ENCODE peak calls at places on chromosomes 2 and 18, in six cellular contexts. W, T, Z, K, L and Y are unnamed samples.

GRCh38 chr2:96839288-96839874 is 4.4 kb downstream of the ANKRD23 start:
- DNase-seq in W (peak), Z (peak), K (no peak), T (no peak), L (no peak), Y (peak)

GRCh38 chr2:36413218-36413617 is 57.6 kb downstream of the CRIM1 start:
- DNase-seq in W (no peak), T (no peak), Z (no peak), L (no peak), K (no peak), Y (no peak)

GRCh38 chr2:108447947-108448677 is 894 bp upstream of the GCC2 start:
- DNase-seq in W (peak), K (no peak), Z (no peak), T (no peak), L (no peak), Y (no peak)

GRCh38 chr2:76688732-76689131 is 833.4 kb downstream of the LRRTM4 start:
- DNase-seq in Z (no peak), T (no peak), L (no peak), W (no peak), K (no peak), Y (no peak)

GRCh38 chr2:190838492-190838910 is 42.1 kb upstream of the GLS start:
- DNase-seq in L (no peak), K (peak), T (no peak), W (no peak), Z (no peak), Y (no peak)

GRCh38 chr2:102803041-102803896 is 41.4 kb downstream of the TMEM182 start:
- DNase-seq in K (peak), W (no peak), L (no peak), Z (no peak), T (no peak), Y (no peak)

GRCh38 chr2:5125017-5125730 is 567.0 kb upstream of the SOX11 start:
- DNase-seq in W (no peak), L (no peak), Z (peak), T (no peak), K (no peak), Y (no peak)

GRCh38 chr2:237569896-237570295 is 3.5 kb downstream of the PRLH start:
- DNase-seq in L (no peak), Z (no peak), W (no peak), K (no peak), T (no peak), Y (no peak)

GRCh38 chr2:234989183-234989701 is 37.4 kb downstream of the SH3BP4 start:
- DNase-seq in K (peak), T (no peak), Z (no peak), W (peak), L (peak), Y (no peak)

GRCh38 chr18:43248610-43249249 is 28.6 kb downstream of the SYT4 start:
- DNase-seq in Z (no peak), W (no peak), K (no peak), T (no peak), L (no peak), Y (no peak)

GRCh38 chr2:158953926-158954763 is 14.3 kb upstream of the TANC1 start:
- DNase-seq in L (peak), K (peak), W (peak), Z (no peak), T (no peak), Y (no peak)

GRCh38 chr2:111007757-111008688 is 112.7 kb upstream of the BCL2L11 start:
- DNase-seq in K (no peak), T (no peak), Z (no peak), L (no peak), W (no peak), Y (no peak)

GRCh38 chr2:207531024-207531411 is 1.3 kb downstream of the CREB1 start:
- DNase-seq in W (no peak), T (no peak), L (peak), Z (no peak), K (no peak), Y (no peak)

GRCh38 chr2:207532676-207533075 is 2.9 kb downstream of the CREB1 start:
- DNase-seq in T (no peak), K (no peak), W (no peak), L (no peak), Z (no peak), Y (no peak)

GRCh38 chr2:207530160-207531023 is 630 bp downstream of the CREB1 start:
- DNase-seq in K (peak), Z (peak), T (no peak), L (peak), W (peak), Y (no peak)

GRCh38 chr2:207529330-207530159 is at the start of gene CREB1:
- DNase-seq in T (peak), W (peak), Z (peak), L (peak), K (peak), Y (peak)

DNA sequence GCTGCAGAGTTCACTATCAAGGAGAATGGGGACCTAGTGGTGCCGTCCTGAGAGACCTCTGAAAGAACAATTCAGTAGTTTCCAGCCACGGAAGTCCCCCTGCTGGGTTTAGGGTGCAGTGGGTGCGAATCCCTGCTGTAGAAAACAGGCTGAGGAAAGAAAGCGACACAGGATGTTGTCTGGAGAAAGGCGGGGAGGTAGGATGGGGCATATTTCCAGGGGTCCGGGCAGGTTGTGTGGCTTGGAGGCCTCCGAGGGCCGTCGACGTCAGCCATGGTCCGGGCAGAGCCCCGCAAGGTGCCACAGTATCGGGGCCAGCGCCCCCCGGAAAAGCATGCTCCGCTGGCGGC is 807 bp upstream of the CREB1 start:
- DNase-seq in T (no peak), Z (peak), L (peak), W (peak), K (peak), Y (no peak)
- TF ChIP-seq CTCF in T (no peak), Z (no peak), L (no peak), W (no peak), K (no peak), Y (no peak)

DNA sequence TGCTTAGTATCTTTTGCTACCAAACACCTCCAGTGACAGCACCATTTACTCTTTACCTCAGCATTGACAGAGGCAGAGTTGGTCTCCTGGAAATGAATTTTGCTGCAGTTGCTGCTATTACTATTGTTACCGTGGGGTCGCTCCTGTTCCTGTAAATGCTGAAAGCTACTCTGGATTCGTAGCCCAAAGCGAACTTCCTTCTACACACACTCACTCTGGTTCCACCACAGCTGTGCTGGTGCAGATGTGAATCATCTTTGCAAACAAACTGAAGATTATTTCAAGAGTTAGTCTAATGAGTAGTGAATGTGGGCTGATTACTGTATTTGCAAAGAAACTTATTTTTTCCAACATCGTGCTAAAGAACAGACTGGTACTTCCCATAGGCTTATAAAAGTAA is 303.9 kb downstream of the LPIN1 start:
- DNase-seq in T (no peak), Z (no peak), K (peak), W (no peak), L (peak), Y (no peak)
- TF ChIP-seq CTCF in T (no peak), Z (no peak), K (no peak), W (no peak), L (no peak), Y (no peak)

DNA sequence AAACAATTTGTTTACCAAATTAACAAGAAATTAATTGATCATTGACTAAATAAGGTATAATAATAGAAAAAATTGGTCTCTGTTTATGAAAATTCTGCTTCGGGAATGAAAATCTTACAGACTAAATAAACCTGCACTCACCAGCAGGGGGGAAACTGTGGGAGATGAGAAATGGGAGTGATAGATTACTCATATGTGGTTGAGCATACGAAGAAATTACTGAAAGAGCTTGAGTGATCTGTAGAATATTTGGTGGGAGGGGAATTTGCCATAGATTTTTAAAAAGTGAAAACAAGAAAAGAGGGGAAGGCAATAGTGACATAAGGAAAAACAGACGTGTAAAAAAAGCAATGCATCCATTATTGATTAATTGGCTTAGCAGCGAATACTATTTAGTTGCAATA is 2.2 kb downstream of the HMSD start:
- DNase-seq in Z (no peak), W (no peak), K (peak), L (no peak), T (no peak), Y (no peak)
- TF ChIP-seq CTCF in Z (peak), W (no peak), K (peak), L (no peak), T (peak), Y (no peak)

GRCh38 chr2:55063713-55064323 is 13.6 kb upstream of the RTN4 start:
- DNase-seq in Z (no peak), L (no peak), T (no peak), K (peak), W (no peak), Y (no peak)
- TF ChIP-seq CTCF in Z (peak), L (no peak), T (peak), K (no peak), W (no peak), Y (no peak)

GRCh38 chr18:59140287-59140885 is 702 bp downstream of the SEC11C start:
- DNase-seq in L (no peak), Z (peak), T (no peak), W (peak), K (peak), Y (no peak)
- TF ChIP-seq CTCF in L (no peak), Z (no peak), T (no peak), W (no peak), K (no peak), Y (no peak)